ENCODE peak calls at places on chromosomes 13 and 19, in five cellular contexts. U, C, J, E and V are unnamed samples.

GRCh38 chr19:41480336-41480735 is 37.4 kb downstream of the ERICH4 start:
- DNase-seq in U (no peak), C (no peak), J (no peak), E (no peak), V (no peak)

GRCh38 chr19:3075605-3076431 is 13.5 kb upstream of the TLE5 start:
- DNase-seq in U (peak; percentile 83), C (no peak), J (no peak), E (no peak), V (no peak)

GRCh38 chr19:34733826-34734600 is at the start of gene ZNF181:
- DNase-seq in U (peak; percentile 87), C (peak; percentile 86), J (peak; percentile 53), E (peak; percentile 67), V (peak; percentile 82)

GRCh38 chr13:113763254-113763653 is 4.2 kb downstream of the TMEM255B start:
- DNase-seq in U (no peak), C (no peak), J (no peak), E (no peak), V (no peak)

GRCh38 chr19:40585677-40586422 is 9.2 kb downstream of the SHKBP1 start:
- DNase-seq in U (no peak), C (no peak), J (no peak), E (no peak), V (no peak)

GRCh38 chr13:40765602-40766001 is 5.4 kb downstream of the MRPS31 start:
- DNase-seq in U (no peak), C (no peak), J (no peak), E (no peak), V (no peak)

GRCh38 chr19:56687036-56687435 is 15.5 kb upstream of the ZNF835 start:
- DNase-seq in U (no peak), C (no peak), J (no peak), E (no peak), V (no peak)

GRCh38 chr13:67134322-67135129 is 95.6 kb downstream of the PCDH9 start:
- DNase-seq in U (no peak), C (no peak), J (no peak), E (no peak), V (no peak)

GRCh38 chr19:51807111-51807701 is 12.2 kb downstream of the FPR3 start:
- DNase-seq in U (peak; percentile 48), C (peak; percentile 52), J (no peak), E (peak; percentile 46), V (no peak)

GRCh38 chr19:3441089-3441985 is 39.0 kb downstream of the SMIM24 start:
- DNase-seq in U (no peak), C (no peak), J (no peak), E (no peak), V (no peak)

GRCh38 chr13:51764184-51765141 is 39.5 kb downstream of the DHRS12 start:
- DNase-seq in U (no peak), C (peak; percentile 92), J (peak; percentile 65), E (no peak), V (no peak)

GRCh38 chr13:41177616-41178015 is 16.8 kb downstream of the KBTBD7 start:
- DNase-seq in U (no peak), C (no peak), J (no peak), E (no peak), V (no peak)

GRCh38 chr13:50219743-50220142 is 204.5 kb downstream of the KCNRG start:
- DNase-seq in U (no peak), C (no peak), J (no peak), E (no peak), V (no peak)

GRCh38 chr13:51778407-51778806 is 25.6 kb downstream of the DHRS12 start:
- DNase-seq in U (no peak), C (no peak), J (no peak), E (no peak), V (no peak)

GRCh38 chr13:65292488-65292901 is 1937.6 kb downstream of the PCDH9 start:
- DNase-seq in U (no peak), C (no peak), J (no peak), E (peak; percentile 3), V (no peak)

GRCh38 chr19:38717051-38717450 is 27.2 kb downstream of the CAPN12 start:
- DNase-seq in U (no peak), C (no peak), J (no peak), E (no peak), V (no peak)

GRCh38 chr13:49185264-49185663 is 34.9 kb upstream of the MLNR start:
- DNase-seq in U (no peak), C (no peak), J (peak; percentile 12), E (no peak), V (no peak)

GRCh38 chr19:37519890-37520289 is 13.2 kb downstream of the ZNF793 start:
- DNase-seq in U (no peak), C (no peak), J (no peak), E (no peak), V (no peak)

GRCh38 chr13:114131581-114132418 is 623 bp downstream of the RASA3 start:
- DNase-seq in U (peak; percentile 69), C (no peak), J (no peak), E (no peak), V (no peak)

GRCh38 chr19:21439372-21439771 is 42.4 kb downstream of the ZNF493 start:
- DNase-seq in U (no peak), C (peak; percentile 4), J (no peak), E (no peak), V (no peak)

GRCh38 chr13:98848736-98849135 is 96.3 kb upstream of the SLC15A1 start:
- DNase-seq in U (no peak), C (no peak), J (no peak), E (no peak), V (no peak)

GRCh38 chr19:39792999-39793546 is 14.4 kb downstream of the LEUTX start:
- DNase-seq in U (peak; percentile 93), C (peak; percentile 54), J (peak; percentile 40), E (peak; percentile 25), V (peak; percentile 65)

GRCh38 chr19:6710273-6711077 is 10.0 kb downstream of the C3 start:
- DNase-seq in U (peak; percentile 40), C (no peak), J (no peak), E (no peak), V (no peak)

GRCh38 chr13:31965361-31966066 is 66.1 kb upstream of the FRY start:
- DNase-seq in U (no peak), C (no peak), J (peak; percentile 84), E (no peak), V (no peak)

GRCh38 chr13:31972453-31972852 is 59.1 kb upstream of the FRY start:
- DNase-seq in U (no peak), C (no peak), J (no peak), E (no peak), V (no peak)

GRCh38 chr13:31968473-31968872 is 63.1 kb upstream of the FRY start:
- DNase-seq in U (no peak), C (no peak), J (no peak), E (no peak), V (no peak)

GRCh38 chr13:31967155-31967554 is 64.4 kb upstream of the FRY start:
- DNase-seq in U (no peak), C (no peak), J (no peak), E (no peak), V (no peak)

GRCh38 chr13:31970237-31970930 is 61.2 kb upstream of the FRY start:
- DNase-seq in U (no peak), C (no peak), J (no peak), E (no peak), V (no peak)
- TF ChIP-seq POLR2AphosphoS5 in U (no peak), C (no peak), J (no peak), E (no peak), V (no peak)

GRCh38 chr13:74778087-74778486 is 643.9 kb upstream of the KLF12 start:
- DNase-seq in U (no peak), C (no peak), J (no peak), E (no peak), V (no peak)

GRCh38 chr13:74773263-74773662 is 639.1 kb upstream of the KLF12 start:
- DNase-seq in U (no peak), C (no peak), J (no peak), E (no peak), V (no peak)

GRCh38 chr13:74774252-74774651 is 640.0 kb upstream of the KLF12 start:
- DNase-seq in U (no peak), C (no peak), J (no peak), E (no peak), V (no peak)

DNA sequence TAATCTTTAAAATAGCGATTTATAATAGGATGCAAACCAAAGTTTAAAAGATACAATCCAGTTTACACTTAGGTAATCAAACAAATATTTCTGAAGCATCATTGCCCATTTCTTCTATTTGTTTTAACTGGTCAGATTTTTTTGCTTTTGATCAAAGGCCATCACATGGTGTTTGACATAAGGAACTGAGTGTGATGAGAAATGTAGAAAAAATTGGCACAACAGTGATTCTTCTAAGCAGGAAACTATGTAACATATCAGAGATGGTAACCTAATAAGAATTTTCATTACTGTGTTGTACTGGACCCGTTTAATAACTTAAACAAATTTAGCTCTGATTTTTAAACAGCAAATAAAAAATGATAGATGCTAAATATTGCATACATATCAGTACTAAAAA is 644.7 kb upstream of the KLF12 start:
- DNase-seq in U (no peak), C (no peak), J (no peak), E (no peak), V (no peak)
- TF ChIP-seq SRF in U (no peak), C (no peak), J (no peak), E (no peak), V (no peak)

DNA sequence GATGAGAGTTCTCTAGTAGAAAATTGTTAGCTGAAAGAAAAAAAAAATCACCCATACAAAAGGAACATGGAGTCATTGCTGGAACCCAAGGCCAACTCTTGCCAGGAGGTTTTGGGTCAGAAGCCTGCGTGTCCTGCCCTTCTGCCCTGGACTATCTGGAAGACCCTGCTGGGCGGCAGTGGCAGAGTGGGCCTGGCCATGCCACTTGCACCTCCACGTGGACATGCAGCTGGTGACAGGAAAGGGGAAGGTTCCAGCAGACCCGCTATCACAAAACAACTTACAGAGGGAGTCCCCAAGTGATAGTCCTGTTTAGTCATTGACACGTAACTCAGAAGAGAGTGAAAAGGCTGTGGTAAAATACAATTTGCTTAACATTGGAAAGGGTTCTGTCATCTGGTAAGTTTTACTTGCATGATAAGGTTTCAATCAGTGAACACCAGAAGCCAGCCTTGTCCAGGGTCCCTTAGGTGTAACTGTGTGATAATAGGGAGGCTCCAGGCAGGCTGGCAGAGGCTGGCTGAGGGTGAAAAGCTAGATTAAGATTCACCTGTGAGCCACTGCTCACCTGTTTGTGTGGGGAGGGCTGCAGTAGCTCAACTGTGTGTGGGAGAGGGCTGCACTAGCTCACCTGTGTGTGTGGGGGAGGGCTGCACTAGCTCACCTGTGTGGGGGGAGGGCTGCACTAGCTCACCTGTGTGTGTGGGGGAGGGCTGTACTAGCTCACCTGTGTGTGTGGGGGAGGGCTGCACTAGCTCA is 47.8 kb downstream of the COL4A2 start:
- DNase-seq in U (no peak), C (no peak), J (no peak), E (no peak), V (no peak)
- H3K27ac ChIP-seq in U (no peak overlapping the region), C (no peak overlapping the region), J (no peak overlapping the region), E (peak overlapping the region; percentile 19), V (no peak overlapping the region)

GRCh38 chr13:33284016-33284415 is 1.5 kb downstream of the STARD13 start:
- DNase-seq in U (no peak), C (no peak), J (no peak), E (no peak), V (no peak)
- TF ChIP-seq POLR2AphosphoS5 in U (no peak), C (no peak), J (no peak), E (no peak), V (no peak)

GRCh38 chr13:106905380-106906259 is 337.7 kb upstream of the ARGLU1 start:
- DNase-seq in U (no peak), C (no peak), J (no peak), E (no peak), V (no peak)
- TF ChIP-seq SRF in U (no peak), C (no peak), J (no peak), E (no peak), V (no peak)

GRCh38 chr19:13835791-13836723 is 40.8 kb downstream of the ZSWIM4 start:
- DNase-seq in U (no peak), C (no peak), J (no peak), E (no peak), V (no peak)
- H3K27ac ChIP-seq in U (no peak overlapping the region), C (no peak overlapping the region), J (peak overlapping the region; percentile 72), E (no peak overlapping the region), V (peak overlapping the region; percentile 69)